ENCODE peak calls at places on chromosomes 7 and 10, in four cellular contexts. Q is H7; C is EL; A is activated naive CD8-positive, alpha-beta T cell treated with anti-CD3 and anti-CD28 coated beads, Interleukin-2, amount 50 U/mL, for 24 hours. Y is an unnamed sample.
A peak's percentile ranks its signal among the peaks of the same experiment; 100 is the strongest.

GRCh38 chr10:78831001-78831400 is 237.8 kb upstream of the ZMIZ1 start:
- DNase-seq in Q (no peak), A (no peak), C (no peak), Y (no peak)

GRCh38 chr10:111200505-111201186 is 123.8 kb downstream of the ADRA2A start:
- DNase-seq in A (no peak), Q (no peak), C (no peak), Y (no peak)

GRCh38 chr10:79404231-79404609 is 41.2 kb downstream of the ZCCHC24 start:
- DNase-seq in Q (peak; percentile 85), A (no peak), C (peak; percentile 61), Y (peak; percentile 61)

GRCh38 chr7:65798111-65799075 is 74.5 kb upstream of the VKORC1L1 start:
- DNase-seq in Q (no peak), C (peak; percentile 70), A (no peak), Y (peak; percentile 78)

GRCh38 chr10:46006219-46006618 is 24.2 kb downstream of the NCOA4 start:
- DNase-seq in Q (no peak), C (peak; percentile 71), A (no peak), Y (peak; percentile 55)

GRCh38 chr10:35803046-35803445 is 160.9 kb upstream of the FZD8 start:
- DNase-seq in C (no peak), A (no peak), Q (no peak), Y (no peak)

GRCh38 chr10:131853610-131853964 is 47.2 kb upstream of the PPP2R2D start:
- DNase-seq in A (no peak), Q (no peak), C (no peak), Y (no peak)

GRCh38 chr7:33973235-33974015 is 68.1 kb downstream of the BMPER start:
- DNase-seq in A (no peak), C (peak; percentile 79), Q (no peak), Y (no peak)

GRCh38 chr10:9262770-9263169 is 1208.3 kb downstream of the GATA3 start:
- DNase-seq in C (no peak), Q (no peak), A (no peak), Y (peak; percentile 45)

GRCh38 chr7:83936056-83936703 is 258.4 kb downstream of the SEMA3A start:
- DNase-seq in A (peak; percentile 31), C (peak; percentile 73), Q (peak; percentile 50), Y (peak; percentile 82)

GRCh38 chr7:149126662-149127321 is 668 bp upstream of the ZNF425 start:
- DNase-seq in Q (no peak), A (peak; percentile 72), C (peak; percentile 59), Y (peak; percentile 67)

GRCh38 chr7:45391618-45392451 is 182.3 kb upstream of the ADCY1 start:
- DNase-seq in Q (peak; percentile 50), A (no peak), C (no peak), Y (no peak)

GRCh38 chr10:17181751-17182150 is 19.7 kb downstream of the TRDMT1 start:
- DNase-seq in A (no peak), Q (no peak), C (peak; percentile 14), Y (peak; percentile 17)

GRCh38 chr10:55146032-55146431 is 345.0 kb upstream of the PCDH15 start:
- DNase-seq in C (no peak), A (no peak), Q (no peak), Y (peak; percentile 87)

GRCh38 chr7:19939746-19940145 is 166.3 kb upstream of the TMEM196 start:
- DNase-seq in C (peak; percentile 91), A (no peak), Q (no peak), Y (peak; percentile 54)

GRCh38 chr10:78177013-78177370 is 143.3 kb downstream of the RPS24 start:
- DNase-seq in Q (no peak), A (no peak), C (no peak), Y (peak; percentile 72)

GRCh38 chr10:128173383-128173782 is 47.2 kb upstream of the MKI67 start:
- DNase-seq in Q (no peak), C (peak; percentile 66), A (no peak), Y (peak; percentile 18)

GRCh38 chr7:125683156-125683555 is 753.5 kb upstream of the POT1 start:
- DNase-seq in C (no peak), A (no peak), Q (no peak), Y (no peak)

GRCh38 chr7:121107923-121108498 is 119.5 kb downstream of the CPED1 start:
- DNase-seq in C (peak; percentile 69), A (no peak), Q (peak; percentile 2), Y (peak; percentile 82)

GRCh38 chr10:31604646-31605170 is 285.7 kb downstream of the ZEB1 start:
- DNase-seq in Q (no peak), C (no peak), A (no peak), Y (no peak)

Y was measured in astrocyte of the hippocampus.